ENCODE peak calls at places on chromosomes 12 and 14, in nine cellular contexts. Q is effector memory CD4-positive, alpha-beta T cell; K is aorta; Z is MM.1S; W is cardiac muscle cell; P is tibial artery; N is naive thymus-derived CD4-positive, alpha-beta T cell; Y is adrenal gland; X is lung. R is an unnamed sample. For H3K4me1, the result is how much of the 10 kb centered on the place peaks cover.

GRCh38 chr12:116434155-116435065 is 124.8 kb upstream of the MAP1LC3B2 start:
- DNase-seq in Y (peak), X (peak), P (peak), N (no peak), Z (no peak), Q (no peak), K (peak), W (peak), R (no peak)

GRCh38 chr14:99793213-99794155 is at the start of gene EML1:
- DNase-seq in P (peak), K (peak), X (peak), Q (peak), Y (peak), N (peak), W (peak), Z (peak), R (peak)

GRCh38 chr14:67240978-67241415 is 238 bp upstream of the PALS1 start:
- DNase-seq in Z (peak), P (peak), N (peak), Y (peak), X (peak), Q (peak), W (peak), K (peak), R (peak)

GRCh38 chr12:46389130-46389616 is 16.6 kb upstream of the SLC38A2 start:
- DNase-seq in W (no peak), X (no peak), Z (no peak), N (no peak), P (peak), Y (no peak), Q (no peak), K (peak), R (no peak)

GRCh38 chr12:4242595-4242994 is 31.0 kb upstream of the CCND2 start:
- DNase-seq in Q (no peak), Y (no peak), W (peak), X (no peak), K (no peak), P (no peak), N (no peak), Z (no peak), R (no peak)

GRCh38 chr12:1906579-1906978 is 11.9 kb downstream of the CACNA2D4 start:
- DNase-seq in P (no peak), K (no peak), X (no peak), Q (no peak), W (no peak), N (no peak), Z (no peak), Y (no peak), R (no peak)

GRCh38 chr12:66127695-66128094 is 2.9 kb downstream of the LLPH start:
- DNase-seq in K (no peak), P (no peak), W (no peak), N (no peak), Z (no peak), X (no peak), Y (peak), Q (no peak), R (no peak)

GRCh38 chr12:27237790-27238771 is 6.0 kb upstream of the STK38L start:
- DNase-seq in N (peak), X (no peak), Z (peak), P (no peak), W (no peak), K (no peak), Q (no peak), Y (no peak), R (peak)

GRCh38 chr12:57576613-57577160 is 14.3 kb upstream of the PIP4K2C start:
- DNase-seq in P (no peak), K (no peak), X (no peak), Q (no peak), N (no peak), Y (no peak), Z (no peak), W (no peak), R (no peak)

GRCh38 chr12:112584266-112584722 is 165.5 kb downstream of the PTPN11 start:
- DNase-seq in N (no peak), K (no peak), Q (no peak), X (no peak), W (no peak), Z (no peak), P (no peak), Y (no peak), R (no peak)

GRCh38 chr14:71733210-71733883 is 198.9 kb upstream of the RGS6 start:
- DNase-seq in X (no peak), N (no peak), P (no peak), Y (no peak), W (no peak), K (no peak), Q (no peak), Z (no peak), R (no peak)

GRCh38 chr12:1289371-1290155 is 298.5 kb downstream of the ERC1 start:
- DNase-seq in N (no peak), Z (no peak), X (no peak), Q (no peak), W (no peak), Y (no peak), P (no peak), K (no peak), R (no peak)

GRCh38 chr12:89234324-89235114 is 117.8 kb downstream of the DUSP6 start:
- DNase-seq in X (no peak), W (no peak), K (no peak), Z (no peak), Y (no peak), P (no peak), N (no peak), Q (no peak), R (no peak)

GRCh38 chr14:62301911-62302310 is 539.7 kb downstream of the SNAPC1 start:
- DNase-seq in K (no peak), Z (no peak), X (no peak), N (no peak), P (no peak), Y (no peak), W (no peak), Q (no peak), R (no peak)

GRCh38 chr14:95220663-95221231 is 63.4 kb upstream of the DICER1 start:
- DNase-seq in Q (no peak), X (no peak), K (no peak), P (no peak), N (no peak), Z (no peak), W (no peak), Y (no peak), R (no peak)

GRCh38 chr14:105854600-105855245 is 328.3 kb downstream of the TMEM121 start:
- DNase-seq in Q (no peak), W (no peak), Z (no peak), X (no peak), N (no peak), K (no peak), Y (peak), P (peak), R (no peak)

GRCh38 chr12:89073659-89074058 is 278.6 kb downstream of the DUSP6 start:
- DNase-seq in Z (no peak), K (no peak), Q (no peak), X (no peak), N (no peak), Y (no peak), P (no peak), W (no peak), R (no peak)

GRCh38 chr12:11769723-11770514 is 120.4 kb downstream of the ETV6 start:
- DNase-seq in Y (no peak), W (no peak), Q (no peak), P (no peak), N (no peak), Z (no peak), K (no peak), X (no peak), R (peak)

GRCh38 chr12:129704232-129704830 is 199.5 kb downstream of the TMEM132D start:
- DNase-seq in Q (no peak), Y (no peak), K (no peak), N (no peak), P (no peak), W (no peak), X (no peak), Z (no peak), R (no peak)

GRCh38 chr14:34359423-34360120 is 102.5 kb downstream of the SPTSSA start:
- DNase-seq in Z (peak), P (no peak), Y (no peak), K (no peak), W (peak), N (no peak), Q (no peak), X (no peak), R (no peak)

GRCh38 chr12:57008113-57008687 is 1.9 kb upstream of the ZBTB39 start:
- DNase-seq in P (no peak), W (peak), N (peak), Q (no peak), X (no peak), Y (no peak), K (no peak), Z (peak), R (peak)

GRCh38 chr14:101196795-101197590 is 293.5 kb upstream of the RTL1 start:
- DNase-seq in K (no peak), Y (no peak), Z (no peak), X (no peak), P (peak), Q (no peak), W (no peak), N (no peak), R (no peak)

GRCh38 chr14:23021479-23021878 is 11.5 kb upstream of the C14orf93 start:
- DNase-seq in X (no peak), Y (no peak), K (no peak), Z (no peak), W (no peak), N (no peak), P (no peak), Q (no peak), R (no peak)

GRCh38 chr12:94805749-94806148 is 155.4 kb upstream of the TMCC3 start:
- DNase-seq in X (no peak), W (no peak), Q (no peak), Z (no peak), P (no peak), N (no peak), Y (no peak), K (no peak), R (no peak)

GRCh38 chr14:61184117-61184516 is 97.0 kb downstream of the TMEM30B start:
- DNase-seq in N (no peak), Q (no peak), Y (no peak), P (no peak), Z (no peak), W (no peak), X (no peak), K (no peak), R (no peak)

GRCh38 chr12:125140239-125140917 is 75.1 kb downstream of the AACS start:
- DNase-seq in N (no peak), Z (no peak), Y (no peak), K (no peak), X (no peak), Q (no peak), P (no peak), W (no peak), R (no peak)

GRCh38 chr12:116128779-116129178 is 148.7 kb downstream of the MED13L start:
- DNase-seq in X (no peak), Z (no peak), W (no peak), P (no peak), Q (no peak), K (no peak), Y (no peak), N (no peak), R (no peak)

GRCh38 chr12:124517260-124518050 is 50.0 kb downstream of the NCOR2 start:
- DNase-seq in K (peak), P (peak), X (peak), Y (peak), N (no peak), Z (no peak), Q (no peak), W (no peak), R (no peak)

GRCh38 chr12:113299619-113300237 is 35.2 kb downstream of the SLC8B1 start:
- DNase-seq in N (no peak), Z (no peak), K (peak), Q (no peak), Y (peak), X (peak), W (peak), P (peak), R (no peak)

GRCh38 chr12:29286081-29286800 is 94.7 kb downstream of the ERGIC2 start:
- DNase-seq in Z (no peak), P (no peak), K (no peak), Q (no peak), W (no peak), N (no peak), Y (no peak), X (no peak), R (no peak)

GRCh38 chr12:81088221-81088620 is 10.3 kb downstream of the ACSS3 start:
- DNase-seq in N (no peak), Z (no peak), Q (no peak), X (no peak), K (no peak), P (no peak), W (no peak), Y (no peak), R (no peak)

GRCh38 chr12:106994579-106995220 is 7.8 kb upstream of the MTERF2 start:
- DNase-seq in X (no peak), Z (no peak), Q (no peak), W (peak), Y (no peak), P (no peak), N (no peak), K (no peak), R (no peak)

GRCh38 chr12:131116437-131117117 is 162.9 kb downstream of the ADGRD1 start:
- DNase-seq in P (peak), Y (no peak), Q (no peak), Z (no peak), W (peak), X (no peak), N (no peak), K (peak), R (no peak)

GRCh38 chr12:62730649-62731377 is 204.1 kb downstream of the PPM1H start:
- DNase-seq in N (no peak), W (no peak), K (no peak), X (no peak), Z (no peak), Q (no peak), P (peak), Y (no peak), R (no peak)
- H3K4me3 ChIP-seq in N (no peak), W (no peak), K (no peak), X (no peak), Z (no peak), Q (no peak), P (peak), Y (no peak), R (no peak)

GRCh38 chr12:120498870-120499515 is 3.1 kb downstream of the DYNLL1 start:
- DNase-seq in W (no peak), X (no peak), N (no peak), Z (no peak), Q (no peak), Y (no peak), P (no peak), K (no peak), R (no peak)

GRCh38 chr12:120500577-120500976 is 4.7 kb downstream of the DYNLL1 start:
- DNase-seq in Z (no peak), Q (no peak), W (no peak), P (no peak), K (no peak), N (no peak), Y (no peak), X (no peak), R (no peak)

GRCh38 chr12:120508537-120508936 is 12.6 kb downstream of the DYNLL1 start:
- DNase-seq in N (no peak), K (no peak), Q (no peak), P (no peak), W (no peak), Y (no peak), Z (no peak), X (no peak), R (no peak)

DNA sequence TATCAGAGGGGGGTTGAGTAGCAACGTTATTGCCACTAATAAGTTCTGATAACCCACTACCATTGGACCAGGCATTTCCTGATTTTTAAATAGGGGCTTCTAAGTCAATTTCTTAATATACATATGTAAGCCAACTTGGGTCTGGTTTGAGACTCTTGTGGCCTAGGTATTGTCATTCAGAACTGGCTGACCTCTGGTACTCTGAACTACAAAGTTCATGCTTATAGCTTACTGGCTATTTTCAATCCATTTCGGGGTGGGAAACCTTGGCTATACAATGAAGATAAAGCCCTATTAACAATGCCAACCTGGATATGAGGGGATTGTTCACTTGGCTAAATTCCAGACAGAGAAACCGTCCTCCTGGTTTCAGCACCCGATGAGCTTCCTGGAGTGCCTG is 8.7 kb downstream of the DYNLL1 start:
- DNase-seq in Y (no peak), Z (no peak), Q (no peak), W (no peak), X (no peak), P (no peak), N (no peak), K (no peak), R (no peak)
- H3K4me1 ChIP-seq in Y (under half), Z (under half), Q (under half), W (under half), X (under half), P (under half), N (under half), K (under half), R (under half)

GRCh38 chr14:49982082-49982481 is 89.2 kb downstream of the ARF6 start:
- DNase-seq in P (no peak), N (no peak), Z (no peak), X (no peak), K (no peak), Q (no peak), Y (no peak), W (no peak), R (no peak)
- H3K27ac ChIP-seq in P (peak), N (no peak), Z (no peak), X (peak), K (peak), Q (peak), Y (no peak), W (no peak), R (peak)

DNA sequence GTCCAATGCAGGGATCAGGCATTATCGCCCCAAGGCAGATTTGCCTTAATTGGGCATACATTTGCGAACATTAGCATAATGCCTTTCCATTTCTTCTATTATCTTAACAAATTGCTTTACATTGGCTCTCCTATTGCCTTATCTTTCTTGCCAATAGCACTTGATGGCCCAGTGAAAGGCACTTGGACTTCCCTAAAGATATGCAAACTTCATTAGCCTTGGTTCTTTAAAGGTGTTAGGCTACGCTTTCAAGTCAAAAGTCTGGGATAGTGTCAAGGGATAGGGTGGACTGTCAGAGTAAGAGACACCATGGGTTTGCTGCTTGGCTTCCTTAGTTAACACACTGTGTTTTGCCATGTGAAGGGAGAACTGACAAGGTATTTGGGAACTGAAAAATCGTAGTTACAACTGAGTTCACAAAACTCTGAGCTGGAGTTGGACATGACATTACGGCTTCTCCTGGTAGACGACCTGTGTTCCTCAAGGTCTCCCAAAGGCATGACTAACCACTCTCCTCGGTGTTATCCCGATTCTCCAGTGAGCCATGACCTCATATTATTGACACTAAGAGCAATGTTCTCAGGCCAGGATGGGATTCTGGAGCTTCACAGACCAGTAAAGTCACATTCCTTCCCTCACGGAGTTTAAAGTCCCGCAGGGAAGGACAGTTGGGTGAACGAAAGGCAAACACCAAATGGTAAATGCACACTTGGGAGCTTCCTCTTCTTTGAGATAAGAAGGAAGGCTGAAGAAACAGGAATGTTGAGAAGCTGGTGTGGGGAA is 65.2 kb downstream of the TBC1D30 start:
- DNase-seq in X (no peak), Y (no peak), N (no peak), P (no peak), W (no peak), Z (no peak), Q (no peak), K (no peak), R (no peak)
- H3K4me3 ChIP-seq in X (no peak), Y (no peak), N (no peak), P (no peak), W (no peak), Z (no peak), Q (no peak), K (no peak), R (no peak)

GRCh38 chr12:16588812-16589211 is 17.1 kb downstream of the LMO3 start:
- DNase-seq in Y (no peak), W (no peak), K (no peak), X (no peak), Z (no peak), N (no peak), P (no peak), Q (no peak), R (no peak)

GRCh38 chr12:16585781-16586180 is 20.2 kb downstream of the LMO3 start:
- DNase-seq in Y (no peak), Z (no peak), X (no peak), N (no peak), P (no peak), Q (no peak), W (no peak), K (no peak), R (no peak)

GRCh38 chr12:16587514-16587913 is 18.4 kb downstream of the LMO3 start:
- DNase-seq in P (no peak), Y (no peak), Q (no peak), X (no peak), W (no peak), K (no peak), Z (no peak), N (no peak), R (no peak)

GRCh38 chr12:16587110-16587453 is 18.9 kb downstream of the LMO3 start:
- DNase-seq in Z (no peak), P (no peak), X (no peak), Y (no peak), N (no peak), Q (no peak), K (no peak), W (no peak), R (no peak)

GRCh38 chr12:16586350-16587109 is 19.4 kb downstream of the LMO3 start:
- DNase-seq in K (no peak), W (no peak), Z (no peak), N (no peak), Y (peak), P (peak), X (no peak), Q (no peak), R (no peak)
- H3K4me1 ChIP-seq in K (under half), W (under half), Z (under half), N (under half), Y (under half), P (under half), X (under half), Q (under half), R (under half)

DNA sequence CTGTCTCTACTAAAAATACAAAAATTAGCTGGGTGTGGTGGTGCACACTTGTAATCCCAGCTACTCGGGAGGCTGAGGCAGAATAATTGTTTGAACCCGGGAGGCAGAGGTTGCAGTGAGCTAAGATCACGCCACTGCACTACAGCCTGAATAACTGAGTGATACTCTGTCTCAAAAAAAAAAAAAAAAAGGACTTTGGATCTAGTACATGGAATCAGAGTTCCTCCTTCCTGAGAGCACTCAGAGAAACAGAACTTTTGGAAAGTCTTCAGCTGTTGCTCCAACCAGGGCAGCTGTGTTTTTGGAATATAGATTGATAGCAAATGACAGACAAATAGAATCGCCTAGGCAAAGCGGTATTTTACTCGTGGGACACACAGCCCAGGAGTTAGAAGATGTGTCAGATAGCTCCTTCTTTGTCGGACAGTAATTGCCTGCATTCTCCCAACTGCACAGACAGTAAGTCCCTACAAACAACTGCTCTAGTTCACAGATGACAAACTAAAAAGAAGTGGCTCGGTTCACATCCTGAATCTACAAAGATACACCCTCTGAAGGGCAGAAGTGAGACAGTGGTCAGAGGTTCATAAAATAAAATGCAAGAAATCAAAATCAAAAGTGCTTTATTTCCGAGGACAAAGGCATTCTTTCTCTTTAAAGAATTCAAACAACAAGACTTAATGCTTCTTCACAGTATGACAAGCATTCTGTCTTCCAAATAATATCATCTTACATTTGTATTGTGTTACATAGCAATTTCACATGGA is 17.1 kb upstream of the NEK9 start:
- DNase-seq in N (no peak), Y (no peak), X (no peak), Q (no peak), Z (no peak), P (no peak), W (no peak), K (no peak), R (no peak)
- H3K27ac ChIP-seq in N (no peak), Y (no peak), X (peak), Q (no peak), Z (no peak), P (peak), W (peak), K (no peak), R (no peak)

GRCh38 chr14:77040309-77040994 is 11.9 kb upstream of the IRF2BPL start:
- DNase-seq in K (peak), P (peak), N (peak), Q (peak), X (peak), Z (peak), W (peak), Y (peak), R (peak)
- H3K4me3 ChIP-seq in K (no peak), P (peak), N (peak), Q (peak), X (no peak), Z (peak), W (peak), Y (no peak), R (peak)